ENCODE peak calls at places on chromosomes 7 and 10, in five cellular contexts. U, B, D, V and Y are unnamed samples.

GRCh38 chr10:51117053-51117660 is 42.9 kb downstream of the PRKG1 start:
- DNase-seq in U (no peak), B (no peak), D (peak), V (no peak), Y (no peak)

GRCh38 chr10:110546499-110547105 is 20.9 kb upstream of the SMC3 start:
- DNase-seq in U (no peak), B (no peak), D (no peak), V (no peak), Y (no peak)

GRCh38 chr10:4384254-4384653 is 441.8 kb upstream of the AKR1E2 start:
- DNase-seq in U (no peak), B (no peak), D (peak), V (no peak), Y (no peak)

GRCh38 chr7:137091396-137091795 is 222.9 kb downstream of the CHRM2 start:
- DNase-seq in U (no peak), B (no peak), D (peak), V (no peak), Y (no peak)

GRCh38 chr10:112687647-112688046 is 240.6 kb downstream of the VTI1A start:
- DNase-seq in U (no peak), B (no peak), D (peak), V (no peak), Y (no peak)

GRCh38 chr7:15288746-15289145 is 273.1 kb downstream of the AGMO start:
- DNase-seq in U (no peak), B (no peak), D (no peak), V (no peak), Y (no peak)

GRCh38 chr10:7818295-7819125 is at the start of gene TAF3:
- DNase-seq in U (peak), B (peak), D (peak), V (peak), Y (peak)

GRCh38 chr10:70774810-70775678 is 10.1 kb downstream of the TBATA start:
- DNase-seq in U (no peak), B (no peak), D (no peak), V (no peak), Y (no peak)

GRCh38 chr7:85730016-85730415 is 543.2 kb upstream of the SEMA3D start:
- DNase-seq in U (no peak), B (no peak), D (peak), V (no peak), Y (no peak)